ENCODE peak calls at places on chromosomes 6 and 20, in six cellular contexts. D is activated T-cell treated with anti-CD3 and anti-CD28 coated beads for 1 hour, R is tibial artery, I is mucosa of descending colon, M is NCI-H748 treated with DMSO at 0.1 percent for 48 hours, G is GM13977. F is an unnamed sample.

GRCh38 chr6:22251331-22251730 is 45.5 kb downstream of the PRL start:
- DNase-seq in G (no peak), I (no peak), R (no peak), M (no peak), D (no peak), F (no peak)

GRCh38 chr6:73262701-73263569 is at the start of gene KHDC1:
- DNase-seq in R (peak), G (peak), M (peak), D (peak), I (peak), F (peak)

GRCh38 chr6:135062735-135063134 is 8.1 kb upstream of the HBS1L start:
- DNase-seq in G (no peak), D (no peak), I (no peak), R (no peak), M (no peak), F (peak)

GRCh38 chr6:130744601-130745382 is 82.4 kb upstream of the SMLR1 start:
- DNase-seq in I (no peak), M (no peak), R (no peak), G (no peak), D (no peak), F (no peak)

GRCh38 chr20:58224097-58224496 is 4.4 kb downstream of the ANKRD60 start:
- DNase-seq in I (no peak), R (no peak), D (no peak), M (no peak), G (no peak), F (no peak)

GRCh38 chr20:59495894-59496510 is 108.3 kb upstream of the PHACTR3 start:
- DNase-seq in R (peak), I (no peak), M (peak), G (peak), D (peak), F (peak)

GRCh38 chr6:170101281-170102035 is 189.4 kb downstream of the DLL1 start:
- DNase-seq in D (no peak), G (no peak), I (no peak), M (no peak), R (peak), F (no peak)

GRCh38 chr6:122956376-122956775 is 39.7 kb upstream of the CLVS2 start:
- DNase-seq in G (no peak), I (no peak), M (no peak), R (no peak), D (no peak), F (no peak)

GRCh38 chr20:38296433-38296832 is 7.5 kb upstream of the BPI start:
- DNase-seq in M (no peak), G (no peak), D (no peak), R (no peak), I (no peak), F (no peak)

GRCh38 chr20:62528983-62529891 is 53.4 kb upstream of the GATA5 start:
- DNase-seq in R (no peak), I (no peak), D (no peak), G (no peak), M (no peak), F (no peak)

GRCh38 chr6:148379966-148380653 is 37.5 kb downstream of the SASH1 start:
- DNase-seq in D (no peak), M (no peak), G (no peak), R (no peak), I (no peak), F (no peak)

GRCh38 chr20:17835240-17835940 is 133.2 kb downstream of the SNX5 start:
- DNase-seq in R (peak), I (no peak), D (no peak), G (no peak), M (no peak), F (no peak)

GRCh38 chr6:43972179-43972914 is 154.9 kb downstream of the MRPL14 start:
- DNase-seq in R (peak), G (no peak), D (no peak), M (no peak), I (no peak), F (no peak)

GRCh38 chr20:31788578-31788977 is 30.6 kb upstream of the MYLK2 start:
- DNase-seq in G (no peak), M (no peak), I (no peak), D (no peak), R (no peak), F (no peak)

GRCh38 chr6:36113701-36114100 is 16.6 kb upstream of the MAPK13 start:
- DNase-seq in R (no peak), G (no peak), I (no peak), D (no peak), M (no peak), F (no peak)

GRCh38 chr6:26450240-26450639 is 7.5 kb upstream of the BTN2A1 start:
- DNase-seq in R (no peak), G (no peak), I (no peak), M (no peak), D (no peak), F (no peak)

GRCh38 chr20:34512955-34513419 is 3.2 kb upstream of the DYNLRB1 start:
- DNase-seq in M (no peak), G (no peak), R (no peak), D (no peak), I (no peak), F (no peak)

GRCh38 chr6:118333772-118334171 is 214.3 kb upstream of the PLN start:
- DNase-seq in R (no peak), M (no peak), G (no peak), I (no peak), D (no peak), F (no peak)

GRCh38 chr20:61700595-61701140 is 365.0 kb downstream of the TAF4 start:
- DNase-seq in D (no peak), G (no peak), R (no peak), M (no peak), I (peak), F (no peak)

GRCh38 chr6:98272061-98272460 is 562.3 kb upstream of the POU3F2 start:
- DNase-seq in D (no peak), G (no peak), R (no peak), I (no peak), M (peak), F (no peak)

GRCh38 chr6:1395496-1395895 is 6.1 kb downstream of the FOXF2 start:
- DNase-seq in M (no peak), I (no peak), R (no peak), D (no peak), G (no peak), F (no peak)

GRCh38 chr6:113414511-113414910 is 442.6 kb upstream of the MARCKS start:
- DNase-seq in D (no peak), M (peak), I (no peak), R (peak), G (no peak), F (no peak)

GRCh38 chr20:63643966-63644365 is 9.3 kb downstream of the STMN3 start:
- DNase-seq in G (no peak), I (no peak), R (no peak), D (no peak), M (no peak), F (no peak)

GRCh38 chr6:1406306-1407058 is 17.1 kb downstream of the FOXF2 start:
- DNase-seq in R (no peak), I (no peak), M (no peak), D (no peak), G (no peak), F (no peak)

GRCh38 chr20:17614812-17615644 is 45.2 kb downstream of the DSTN start:
- DNase-seq in G (peak), I (peak), D (no peak), R (peak), M (no peak), F (no peak)

GRCh38 chr20:40654876-40655275 is 34.2 kb downstream of the MAFB start:
- DNase-seq in R (peak), I (no peak), D (no peak), M (no peak), G (no peak), F (no peak)

GRCh38 chr6:15358579-15359327 is 112.9 kb downstream of the JARID2 start:
- DNase-seq in M (no peak), R (no peak), G (no peak), D (no peak), I (no peak), F (no peak)

GRCh38 chr6:160733045-160733646 is 31.1 kb downstream of the PLG start:
- DNase-seq in M (peak), R (no peak), I (no peak), D (no peak), G (peak), F (peak)

GRCh38 chr6:138970856-138971425 is 17.1 kb downstream of the REPS1 start:
- DNase-seq in R (no peak), D (no peak), I (no peak), G (no peak), M (no peak), F (no peak)

GRCh38 chr6:144897441-144897921 is 612.3 kb downstream of the UTRN start:
- DNase-seq in R (no peak), D (no peak), M (no peak), I (no peak), G (no peak), F (no peak)

GRCh38 chr6:2760882-2761842 is 4.0 kb upstream of the WRNIP1 start:
- DNase-seq in I (no peak), G (no peak), M (no peak), D (no peak), R (no peak), F (no peak)

GRCh38 chr6:159655409-159655988 is 37.5 kb downstream of the SOD2 start:
- DNase-seq in I (no peak), G (no peak), D (no peak), M (no peak), R (no peak), F (no peak)

GRCh38 chr20:35276408-35276807 is 1.5 kb downstream of the MMP24OS start:
- DNase-seq in M (no peak), G (no peak), D (no peak), I (no peak), R (no peak), F (no peak)

GRCh38 chr20:24863356-24863755 is 85.7 kb upstream of the CST7 start:
- DNase-seq in I (no peak), G (no peak), D (no peak), R (no peak), M (no peak), F (no peak)

GRCh38 chr6:168778201-168778600 is 337.2 kb downstream of the SMOC2 start:
- DNase-seq in I (no peak), G (no peak), D (no peak), R (peak), M (no peak), F (no peak)

GRCh38 chr20:44407402-44408184 is 52.1 kb downstream of the HNF4A start:
- DNase-seq in M (no peak), R (no peak), D (no peak), I (peak), G (no peak), F (no peak)

GRCh38 chr6:127834136-127834535 is 66.7 kb downstream of the THEMIS start:
- DNase-seq in I (no peak), R (no peak), D (no peak), G (no peak), M (no peak), F (no peak)

GRCh38 chr20:49398401-49399144 is 83.9 kb downstream of the KCNB1 start:
- DNase-seq in M (no peak), G (no peak), D (no peak), R (no peak), I (no peak), F (no peak)